ENCODE peak calls at places on chromosomes 16 and 17, in eight cellular contexts. O is GM06990; S is DND-41; F is cardiac muscle cell; U is foreskin fibroblast; N is colonic mucosa; M is AG04449; X is CD8-positive, alpha-beta T cell. C is an unnamed sample.

GRCh38 chr16:14334366-14335105 is 263.4 kb downstream of the MRTFB start:
- DNase-seq in X (no peak), O (no peak), N (no peak), M (peak; percentile 26), S (no peak), F (peak; percentile 75), U (peak; percentile 82), C (no peak)

GRCh38 chr17:44738214-44738906 is 20.4 kb upstream of the ADAM11 start:
- DNase-seq in N (no peak), X (no peak), F (no peak), S (no peak), O (no peak), M (peak; percentile 3), U (peak; percentile 63), C (no peak)

GRCh38 chr17:64218066-64218465 is 45.0 kb downstream of the TEX2 start:
- DNase-seq in X (no peak), F (no peak), N (no peak), M (no peak), U (no peak), S (no peak), O (peak; percentile 35), C (no peak)

GRCh38 chr17:79927136-79927661 is 88.0 kb upstream of the CBX4 start:
- DNase-seq in N (no peak), U (no peak), X (no peak), M (no peak), S (peak; percentile 93), O (no peak), F (no peak), C (no peak)

GRCh38 chr16:67883146-67883871 is 1.4 kb upstream of the NRN1L start:
- DNase-seq in F (no peak), U (no peak), S (no peak), O (no peak), N (peak; percentile 27), X (no peak), M (no peak), C (no peak)

GRCh38 chr16:85359147-85359822 is 247.0 kb upstream of the CIBAR2 start:
- DNase-seq in U (peak; percentile 26), X (no peak), F (peak; percentile 58), O (no peak), S (no peak), M (no peak), N (no peak), C (no peak)

GRCh38 chr16:17470871-17471744 is at the start of gene XYLT1:
- DNase-seq in N (peak; percentile 66), F (peak; percentile 76), U (peak; percentile 98), O (no peak), S (peak; percentile 71), M (peak; percentile 86), X (peak; percentile 21), C (peak; percentile 16)

GRCh38 chr17:69878661-69879060 is 196.4 kb upstream of the KCNJ16 start:
- DNase-seq in U (peak; percentile 60), S (no peak), M (no peak), X (no peak), F (no peak), N (no peak), O (no peak), C (no peak)

GRCh38 chr16:4315185-4316102 is at the start of gene GLIS2:
- DNase-seq in M (no peak), S (peak; percentile 75), F (peak; percentile 92), N (peak; percentile 41), O (no peak), U (peak; percentile 93), X (no peak), C (no peak)

GRCh38 chr17:7404737-7405412 is 978 bp upstream of the TMEM256 start:
- DNase-seq in M (no peak), N (peak; percentile 55), F (peak; percentile 33), O (no peak), X (no peak), S (no peak), U (peak; percentile 63), C (no peak)
- TF ChIP-seq CTCF in M (no peak), N (no peak), F (no peak), O (no peak), X (no peak), S (no peak), U (no peak), C (no peak)

GRCh38 chr17:333626-334396 is 18.8 kb downstream of the RPH3AL start:
- DNase-seq in N (peak; percentile 47), O (no peak), X (no peak), U (peak; percentile 12), F (peak; percentile 58), S (no peak), M (no peak), C (no peak)

GRCh38 chr17:330993-331701 is 21.5 kb downstream of the RPH3AL start:
- DNase-seq in X (no peak), M (no peak), N (no peak), O (no peak), S (peak; percentile 59), F (peak; percentile 42), U (no peak), C (no peak)

GRCh38 chr17:332023-332422 is 20.6 kb downstream of the RPH3AL start:
- DNase-seq in M (no peak), N (no peak), U (no peak), S (no peak), X (no peak), O (no peak), F (no peak), C (no peak)

GRCh38 chr17:334974-335481 is 17.6 kb downstream of the RPH3AL start:
- DNase-seq in M (no peak), X (no peak), S (no peak), N (no peak), U (no peak), F (no peak), O (no peak), C (no peak)

GRCh38 chr17:332558-333322 is 19.9 kb downstream of the RPH3AL start:
- DNase-seq in U (no peak), S (no peak), M (peak; percentile 17), X (no peak), O (no peak), F (peak; percentile 56), N (no peak), C (no peak)
- H3K4me3 ChIP-seq in U (no peak overlapping the region), S (no peak overlapping the region), M (no peak overlapping the region), X (no peak overlapping the region), O (no peak overlapping the region), F (no peak overlapping the region), N (no peak overlapping the region), C (no peak overlapping the region)

GRCh38 chr16:1674306-1674705 is 3.8 kb upstream of the JPT2 start:
- DNase-seq in N (no peak), O (no peak), F (no peak), M (no peak), X (no peak), S (no peak), U (peak; percentile 35), C (no peak)
- TF ChIP-seq CTCF in N (no peak), O (no peak), F (no peak), M (no peak), X (no peak), S (no peak), U (no peak), C (no peak)

GRCh38 chr16:21659124-21659523 is 4.6 kb upstream of the OTOA start:
- DNase-seq in U (no peak), X (no peak), F (no peak), S (no peak), M (no peak), O (no peak), N (no peak), C (no peak)

GRCh38 chr16:21666772-21667171 is 3.0 kb downstream of the OTOA start:
- DNase-seq in O (no peak), X (no peak), N (no peak), S (no peak), M (no peak), F (no peak), U (peak; percentile 49), C (no peak)

GRCh38 chr16:21667575-21667974 is 3.8 kb downstream of the OTOA start:
- DNase-seq in X (no peak), S (no peak), F (no peak), M (no peak), U (no peak), O (no peak), N (no peak), C (no peak)

GRCh38 chr16:21664801-21665492 is 1.2 kb downstream of the OTOA start:
- DNase-seq in S (no peak), M (no peak), X (no peak), O (no peak), U (no peak), F (no peak), N (no peak), C (no peak)

DNA sequence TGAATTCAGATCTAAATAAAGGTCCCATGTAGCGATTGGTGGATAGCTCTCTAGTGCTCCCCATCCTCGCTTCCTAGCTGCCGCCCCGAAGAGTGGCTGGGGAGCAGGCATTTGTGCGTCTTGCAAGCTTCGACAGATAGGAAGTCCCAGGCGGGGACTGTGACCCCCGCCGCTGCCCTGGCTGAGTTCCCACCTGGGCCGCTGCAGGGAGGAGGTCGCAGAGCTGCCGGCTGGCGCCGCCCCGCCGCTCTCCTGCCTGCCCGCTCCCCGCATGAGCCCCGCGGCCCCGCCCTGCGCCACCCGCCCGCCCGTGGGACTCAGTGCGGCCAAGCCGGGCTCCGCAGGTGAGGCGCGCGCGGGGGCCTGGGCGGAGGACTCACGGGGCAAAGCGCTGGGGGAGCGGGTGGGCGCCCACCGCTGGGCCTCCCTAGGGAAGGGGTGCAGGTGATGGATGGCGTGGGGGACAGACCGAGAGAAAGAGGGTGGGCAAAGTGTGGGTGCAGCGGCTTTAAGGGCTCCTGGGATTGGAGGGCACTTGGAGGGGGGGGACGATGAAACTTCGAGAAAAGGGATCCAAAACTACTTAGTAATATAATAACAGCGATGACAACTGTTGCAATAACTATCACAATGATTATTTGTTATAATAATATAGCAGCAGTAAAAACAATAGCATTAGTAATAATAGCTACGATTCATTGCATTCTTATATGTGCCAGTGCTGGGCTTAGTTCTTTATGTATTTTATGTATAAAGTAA is at the start of gene OTOA:
- DNase-seq in N (no peak), O (peak; percentile 40), M (no peak), X (no peak), F (peak; percentile 8), U (peak; percentile 32), S (no peak), C (no peak)
- H3K4me3 ChIP-seq in N (peak within 1 kb of the TSS; percentile 22), O (no peak within 1 kb of the TSS), M (peak within 1 kb of the TSS; percentile 30), X (peak within 1 kb of the TSS; percentile 37), F (no peak within 1 kb of the TSS), U (no peak within 1 kb of the TSS), S (no peak within 1 kb of the TSS), C (peak within 1 kb of the TSS; percentile 22)

DNA sequence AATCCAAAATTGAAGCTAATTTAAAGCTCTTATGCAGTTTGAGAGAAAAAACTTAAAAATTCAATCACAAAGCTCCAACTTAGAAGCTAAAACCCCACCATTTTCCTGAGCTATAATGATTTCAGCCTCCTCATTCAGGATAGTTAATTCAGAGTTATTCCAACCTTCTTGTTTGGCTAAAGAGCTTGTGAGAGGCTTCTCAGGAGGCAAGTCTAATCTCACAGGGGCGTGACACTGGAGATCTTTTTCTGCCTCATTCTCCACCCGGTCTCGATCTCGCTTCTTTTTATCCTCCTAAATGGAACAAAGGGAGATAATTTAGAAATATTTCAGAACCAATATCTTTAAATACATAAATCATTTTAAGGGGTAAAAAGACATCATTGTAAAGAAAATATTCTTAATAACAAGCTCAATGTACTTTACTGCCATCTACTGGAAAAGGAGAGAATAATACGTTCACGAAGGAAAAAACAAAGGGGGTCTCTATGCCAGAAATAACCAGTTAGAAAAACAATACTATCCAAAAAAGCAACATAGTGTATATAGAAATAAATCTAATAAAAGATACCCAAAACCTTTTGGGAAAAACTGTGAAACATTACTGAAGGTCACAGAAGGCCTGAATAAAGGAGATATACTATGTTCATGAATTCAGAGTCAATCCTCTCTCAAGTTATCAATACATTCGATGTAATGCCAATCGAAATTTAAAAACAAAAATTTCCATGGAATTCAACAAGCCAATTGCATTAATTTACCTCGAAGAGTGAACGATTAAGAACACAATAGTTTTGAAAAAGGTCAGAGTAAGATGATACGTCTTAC is 13.9 kb downstream of the BRD7 start:
- DNase-seq in X (no peak), M (no peak), U (peak; percentile 21), F (peak; percentile 23), O (no peak), S (no peak), N (no peak), C (no peak)
- TF ChIP-seq CTCF in X (peak; percentile 94), M (peak; percentile 23), U (peak; percentile 37), F (peak; percentile 61), O (peak; percentile 47), S (peak; percentile 72), N (peak; percentile 62), C (peak; percentile 61)

C was measured in retinal pigment epithelial cell.